ENCODE peak calls at places on chromosomes 12 and 14, in eight cellular contexts. A is right cardiac atrium; N is activated naive CD4-positive, alpha-beta T cell treated with Interleukin-2 at 50 U/mL for 16 hours; F is EL; L is endothelial cell; R is Ammon's horn; D is activated naive CD8-positive, alpha-beta T cell treated with anti-CD3 and anti-CD28 coated beads for 36 hours; Z is M059J. Y is an unnamed sample.

GRCh38 chr14:68665792-68666195 is 127.1 kb downstream of the ZFP36L1 start:
- DNase-seq in A (no peak), N (no peak), F (no peak), L (no peak), R (no peak), D (no peak), Z (peak; percentile 44), Y (peak; percentile 37)

GRCh38 chr12:27552886-27553560 is 29.0 kb downstream of the PPFIBP1 start:
- DNase-seq in A (no peak), N (no peak), F (peak; percentile 38), L (no peak), R (peak; percentile 96), D (no peak), Z (peak; percentile 49), Y (no peak)

GRCh38 chr12:69608114-69608513 is 2.6 kb downstream of the LRRC10 start:
- DNase-seq in A (no peak), N (no peak), F (no peak), L (no peak), R (no peak), D (no peak), Z (no peak), Y (no peak)

GRCh38 chr14:93104961-93105360 is 10.8 kb downstream of the ITPK1 start:
- DNase-seq in A (no peak), N (no peak), F (no peak), L (no peak), R (no peak), D (no peak), Z (no peak), Y (no peak)

GRCh38 chr14:85421166-85421877 is 108.6 kb upstream of the FLRT2 start:
- DNase-seq in A (no peak), N (no peak), F (peak; percentile 87), L (no peak), R (no peak), D (no peak), Z (no peak), Y (peak; percentile 62)

GRCh38 chr14:76950043-76951020 is 78.2 kb downstream of the IRF2BPL start:
- DNase-seq in A (no peak), N (no peak), F (peak; percentile 67), L (no peak), R (no peak), D (no peak), Z (peak; percentile 85), Y (peak; percentile 56)

GRCh38 chr12:106633451-106633823 is 50.6 kb downstream of the RFX4 start:
- DNase-seq in A (no peak), N (no peak), F (peak; percentile 65), L (no peak), R (no peak), D (no peak), Z (peak; percentile 31), Y (peak; percentile 57)

GRCh38 chr12:47753021-47754001 is 5.4 kb downstream of the RAPGEF3 start:
- DNase-seq in A (peak; percentile 93), N (no peak), F (peak; percentile 58), L (peak; percentile 43), R (peak; percentile 51), D (no peak), Z (peak; percentile 82), Y (peak; percentile 55)

GRCh38 chr12:3164454-3165310 is 87.5 kb downstream of the TSPAN9 start:
- DNase-seq in A (no peak), N (no peak), F (no peak), L (no peak), R (no peak), D (no peak), Z (no peak), Y (no peak)

GRCh38 chr14:65361920-65362319 is 50.6 kb upstream of the FUT8 start:
- DNase-seq in A (peak; percentile 66), N (no peak), F (no peak), L (no peak), R (peak; percentile 73), D (no peak), Z (no peak), Y (peak; percentile 72)

GRCh38 chr12:16531623-16532022 is 74.3 kb downstream of the LMO3 start:
- DNase-seq in A (no peak), N (no peak), F (no peak), L (no peak), R (peak; percentile 23), D (no peak), Z (no peak), Y (no peak)

GRCh38 chr12:12922191-12922616 is 29.8 kb downstream of the GPRC5D start:
- DNase-seq in A (peak; percentile 76), N (no peak), F (peak; percentile 53), L (no peak), R (no peak), D (no peak), Z (peak; percentile 59), Y (peak; percentile 35)

GRCh38 chr12:27644446-27644845 is 51.8 kb upstream of the REP15 start:
- DNase-seq in A (no peak), N (no peak), F (peak; percentile 18), L (no peak), R (no peak), D (no peak), Z (no peak), Y (peak; percentile 58)

GRCh38 chr14:32480337-32480736 is 151.2 kb downstream of the AKAP6 start:
- DNase-seq in A (no peak), N (no peak), F (peak; percentile 29), L (no peak), R (no peak), D (no peak), Z (peak; percentile 33), Y (peak; percentile 79)

GRCh38 chr12:66107451-66107915 is 23.1 kb downstream of the LLPH start:
- DNase-seq in A (peak; percentile 52), N (peak; percentile 15), F (peak; percentile 94), L (peak; percentile 86), R (peak; percentile 80), D (peak; percentile 33), Z (peak; percentile 88), Y (peak; percentile 91)

GRCh38 chr12:124667671-124668337 is 100.4 kb upstream of the NCOR2 start:
- DNase-seq in A (no peak), N (no peak), F (no peak), L (no peak), R (no peak), D (no peak), Z (no peak), Y (no peak)

GRCh38 chr14:31960039-31960438 is 117.1 kb upstream of the ARHGAP5 start:
- DNase-seq in A (no peak), N (no peak), F (no peak), L (no peak), R (no peak), D (no peak), Z (no peak), Y (no peak)

GRCh38 chr12:132710422-132711168 is at the start of gene PGAM5:
- DNase-seq in A (peak; percentile 93), N (peak; percentile 91), F (peak; percentile 80), L (peak; percentile 81), R (peak; percentile 75), D (peak; percentile 94), Z (peak; percentile 83), Y (peak; percentile 81)

GRCh38 chr12:12396727-12397126 is 39.8 kb downstream of the BORCS5 start:
- DNase-seq in A (no peak), N (no peak), F (no peak), L (no peak), R (no peak), D (no peak), Z (no peak), Y (no peak)

GRCh38 chr12:54592316-54592715 is 3.9 kb upstream of the PPP1R1A start:
- DNase-seq in A (no peak), N (no peak), F (no peak), L (no peak), R (peak; percentile 22), D (no peak), Z (no peak), Y (no peak)

GRCh38 chr12:2299207-2299606 is 246.4 kb downstream of the CACNA1C start:
- DNase-seq in A (no peak), N (no peak), F (no peak), L (no peak), R (no peak), D (peak; percentile 24), Z (peak; percentile 42), Y (no peak)

GRCh38 chr12:87618199-87618598 is 411.0 kb downstream of the C12orf50 start:
- DNase-seq in A (no peak), N (no peak), F (no peak), L (no peak), R (no peak), D (no peak), Z (no peak), Y (no peak)

GRCh38 chr12:84793558-84794367 is 118.8 kb downstream of the SLC6A15 start:
- DNase-seq in A (no peak), N (no peak), F (peak; percentile 37), L (no peak), R (no peak), D (no peak), Z (no peak), Y (peak; percentile 50)

GRCh38 chr14:54338696-54339317 is 58.0 kb upstream of the CDKN3 start:
- DNase-seq in A (no peak), N (no peak), F (peak; percentile 47), L (peak; percentile 37), R (no peak), D (no peak), Z (peak; percentile 66), Y (peak; percentile 55)

GRCh38 chr14:98210045-98210678 is 1061.8 kb downstream of the BCL11B start:
- DNase-seq in A (no peak), N (peak; percentile 50), F (no peak), L (no peak), R (no peak), D (peak; percentile 50), Z (no peak), Y (no peak)

GRCh38 chr14:64232095-64232830 is 61.9 kb downstream of the ESR2 start:
- DNase-seq in A (no peak), N (no peak), F (peak; percentile 95), L (no peak), R (no peak), D (peak; percentile 37), Z (peak; percentile 96), Y (peak; percentile 87)

GRCh38 chr14:76584271-76584702 is 177.0 kb upstream of the VASH1 start:
- DNase-seq in A (peak; percentile 44), N (no peak), F (no peak), L (no peak), R (no peak), D (no peak), Z (peak; percentile 47), Y (peak; percentile 3)

Y was measured in EH.